ENCODE peak calls at places on chromosomes 7 and 10, in eight cellular contexts. L is WTC11; R is effector memory CD8-positive, alpha-beta T cell; N is stimulated activated CD4-positive, alpha-beta T cell treated with anti-CD3 and anti-CD28 coated beads, Interleukin-2, amount 100 ng/mL, for 24 hours; J is kidney tubule cell; P is kidney glomerular epithelial cell; X is globus pallidus; F is activated T-cell treated with anti-CD3 and anti-CD28 coated beads for 1 hour. S is an unnamed sample.

GRCh38 chr10:116524736-116525135 is 21.0 kb upstream of the PNLIP start:
- DNase-seq in X (no peak), R (no peak), P (no peak), F (no peak), N (no peak), L (no peak), J (no peak), S (no peak)

GRCh38 chr7:147483634-147484292 is 1106.8 kb upstream of the C7orf33 start:
- DNase-seq in L (no peak), N (no peak), J (no peak), P (no peak), R (no peak), F (no peak), X (no peak), S (no peak)

GRCh38 chr10:24579911-24580310 is 143.8 kb downstream of the ARHGAP21 start:
- DNase-seq in N (no peak), P (no peak), X (no peak), R (no peak), L (no peak), F (no peak), J (no peak), S (peak; percentile 86)

GRCh38 chr7:54546986-54547314 is 4.8 kb downstream of the VSTM2A start:
- DNase-seq in F (no peak), R (no peak), P (no peak), L (no peak), N (no peak), X (no peak), J (peak; percentile 12), S (no peak)

GRCh38 chr10:75038335-75038734 is 73.1 kb upstream of the SAMD8 start:
- DNase-seq in R (no peak), J (no peak), X (no peak), N (no peak), P (no peak), L (no peak), F (no peak), S (no peak)

GRCh38 chr10:124105594-124105993 is 12.2 kb upstream of the CHST15 start:
- DNase-seq in N (no peak), P (no peak), R (no peak), L (no peak), J (no peak), F (no peak), X (no peak), S (no peak)

GRCh38 chr7:80830000-80830399 is 88.9 kb downstream of the SEMA3C start:
- DNase-seq in P (no peak), X (no peak), J (no peak), N (no peak), R (no peak), F (no peak), L (no peak), S (no peak)

GRCh38 chr7:74627699-74628411 is 29.7 kb upstream of the GTF2I start:
- DNase-seq in N (no peak), F (no peak), P (no peak), J (no peak), R (no peak), X (peak; percentile 33), L (no peak), S (peak; percentile 44)

GRCh38 chr10:114073787-114074186 is 30.1 kb downstream of the ADRB1 start:
- DNase-seq in J (no peak), F (peak; percentile 8), X (no peak), L (no peak), P (no peak), N (no peak), R (peak; percentile 34), S (no peak)

GRCh38 chr7:4162845-4163564 is 519.1 kb upstream of the FOXK1 start:
- DNase-seq in X (no peak), P (no peak), J (no peak), L (no peak), N (no peak), F (no peak), R (no peak), S (no peak)

GRCh38 chr7:44846816-44847508 is 925 bp downstream of the H2AZ2 start:
- DNase-seq in J (no peak), R (peak; percentile 7), X (no peak), N (no peak), L (no peak), P (no peak), F (no peak), S (peak; percentile 21)

GRCh38 chr7:4286281-4286680 is 395.8 kb upstream of the FOXK1 start:
- DNase-seq in X (no peak), N (no peak), F (no peak), L (no peak), J (no peak), P (no peak), R (no peak), S (no peak)

GRCh38 chr7:101545441-101546190 is 83.5 kb downstream of the MYL10 start:
- DNase-seq in N (no peak), P (no peak), J (no peak), L (no peak), F (no peak), X (no peak), R (no peak), S (no peak)

GRCh38 chr10:100509241-100509640 is 10.4 kb downstream of the SEC31B start:
- DNase-seq in X (no peak), P (no peak), N (peak; percentile 40), R (no peak), F (no peak), L (no peak), J (no peak), S (no peak)

GRCh38 chr7:129948877-129949291 is 3.9 kb downstream of the UBE2H start:
- DNase-seq in P (peak; percentile 87), J (peak; percentile 96), N (peak; percentile 75), F (peak; percentile 68), R (peak; percentile 70), L (peak; percentile 89), X (peak; percentile 93), S (peak; percentile 98)

GRCh38 chr7:30116771-30117170 is 18.0 kb upstream of the MTURN start:
- DNase-seq in J (no peak), N (no peak), R (no peak), L (no peak), F (no peak), P (no peak), X (no peak), S (no peak)

GRCh38 chr7:5636446-5636835 is 145.0 kb downstream of the RNF216 start:
- DNase-seq in X (peak; percentile 94), P (no peak), N (no peak), F (no peak), R (no peak), J (no peak), L (no peak), S (no peak)

GRCh38 chr10:45001382-45002148 is 842 bp downstream of the ZNF22 start:
- DNase-seq in J (peak; percentile 83), N (peak; percentile 58), F (peak; percentile 26), X (no peak), L (no peak), R (peak; percentile 43), P (peak; percentile 59), S (peak; percentile 78)

GRCh38 chr10:26824015-26824690 is 36.6 kb downstream of the ABI1 start:
- DNase-seq in X (no peak), J (no peak), P (no peak), L (no peak), N (no peak), R (no peak), F (no peak), S (no peak)

GRCh38 chr7:51009716-51010496 is 227.2 kb upstream of the GRB10 start:
- DNase-seq in R (no peak), J (peak; percentile 96), X (no peak), L (no peak), P (peak; percentile 60), F (no peak), N (no peak), S (no peak)

GRCh38 chr10:109773818-109774440 is 149.4 kb downstream of the XPNPEP1 start:
- DNase-seq in J (peak; percentile 16), L (no peak), X (no peak), F (no peak), R (no peak), P (peak; percentile 52), N (no peak), S (peak; percentile 8)

GRCh38 chr10:117729156-117729555 is 186.6 kb downstream of the EMX2 start:
- DNase-seq in P (no peak), R (no peak), J (no peak), X (no peak), L (no peak), F (no peak), N (no peak), S (no peak)

GRCh38 chr10:26556756-26557640 is 118.9 kb downstream of the APBB1IP start:
- DNase-seq in F (peak; percentile 12), X (peak; percentile 57), R (peak; percentile 23), N (no peak), P (peak; percentile 76), L (no peak), J (peak; percentile 60), S (peak; percentile 47)

GRCh38 chr10:58027431-58027830 is 240.3 kb downstream of the IPMK start:
- DNase-seq in X (no peak), L (no peak), P (no peak), F (no peak), R (no peak), J (peak; percentile 30), N (no peak), S (no peak)

GRCh38 chr7:1564603-1565022 is 5.2 kb downstream of the PSMG3 start:
- DNase-seq in J (no peak), F (no peak), X (no peak), L (no peak), R (no peak), N (no peak), P (no peak), S (no peak)

GRCh38 chr10:3471497-3471896 is 298.9 kb upstream of the PITRM1 start:
- DNase-seq in J (peak; percentile 28), P (no peak), X (no peak), L (no peak), R (no peak), N (no peak), F (no peak), S (no peak)

GRCh38 chr10:123795196-123795780 is 96.3 kb downstream of the CPXM2 start:
- DNase-seq in R (no peak), N (no peak), P (no peak), L (no peak), X (no peak), F (no peak), J (no peak), S (no peak)

GRCh38 chr7:7491044-7491443 is 44.6 kb downstream of the COL28A1 start:
- DNase-seq in N (no peak), F (no peak), L (no peak), P (no peak), R (no peak), X (no peak), J (no peak), S (no peak)

GRCh38 chr7:116542618-116543017 is 17.8 kb downstream of the CAV1 start:
- DNase-seq in N (no peak), X (no peak), J (peak; percentile 78), L (no peak), F (no peak), R (no peak), P (peak; percentile 55), S (no peak)

GRCh38 chr10:74651565-74651964 is 174.8 kb upstream of the KAT6B start:
- DNase-seq in J (no peak), N (no peak), R (no peak), F (no peak), X (no peak), L (no peak), P (no peak), S (no peak)

GRCh38 chr10:86970152-86970886 is 2.0 kb downstream of the ADIRF start:
- DNase-seq in F (no peak), R (no peak), X (no peak), P (no peak), N (no peak), J (peak; percentile 70), L (peak; percentile 52), S (peak; percentile 71)

GRCh38 chr10:103572597-103573321 is 79.3 kb downstream of the NEURL1 start:
- DNase-seq in J (no peak), X (no peak), F (no peak), L (no peak), P (no peak), N (no peak), R (no peak), S (no peak)

GRCh38 chr10:91653214-91653875 is 20.5 kb upstream of the PPP1R3C start:
- DNase-seq in J (peak; percentile 92), F (no peak), L (no peak), R (no peak), X (no peak), P (peak; percentile 90), N (no peak), S (no peak)

GRCh38 chr10:62582098-62582705 is 208.0 kb downstream of the ZNF365 start:
- DNase-seq in J (no peak), R (no peak), P (no peak), L (no peak), N (no peak), F (no peak), X (no peak), S (no peak)

S was measured in cerebellar cortex.